ENCODE peak calls at places on chromosomes 11 and 22, in ten cellular contexts. X is AG04450; T is ovary; Z is transverse colon; C is AG04449; O is BE2C; P is GM06990; I is GM10248; A is activated CD8-positive, alpha-beta T cell treated with anti-CD3 and anti-CD28 coated beads for 36 hours; R is cardiac fibroblast. M is an unnamed sample.

GRCh38 chr22:23200896-23201295 is 20.6 kb downstream of the BCR start:
- DNase-seq in Z (no peak), P (no peak), A (no peak), T (no peak), C (no peak), R (no peak), O (no peak), X (no peak), I (no peak), M (no peak)

GRCh38 chr22:39526736-39527171 is 5.8 kb downstream of the RPS19BP1 start:
- DNase-seq in O (no peak), P (no peak), A (peak; percentile 54), X (no peak), R (no peak), Z (no peak), I (no peak), T (no peak), C (no peak), M (no peak)

GRCh38 chr11:117605331-117605730 is 191.7 kb downstream of the DSCAML1 start:
- DNase-seq in I (no peak), T (no peak), R (no peak), O (no peak), Z (no peak), A (no peak), X (no peak), P (no peak), C (no peak), M (no peak)

GRCh38 chr11:62646825-62647608 is 604 bp upstream of the GANAB start:
- DNase-seq in C (no peak), P (no peak), X (no peak), I (no peak), T (no peak), O (no peak), R (no peak), Z (no peak), A (no peak), M (no peak)

GRCh38 chr22:29209624-29209929 is 3.9 kb downstream of the EMID1 start:
- DNase-seq in O (no peak), I (no peak), R (no peak), A (no peak), Z (no peak), C (no peak), P (no peak), T (no peak), X (no peak), M (no peak)

GRCh38 chr11:201936-202335 is 5.3 kb downstream of the BET1L start:
- DNase-seq in T (no peak), P (no peak), X (no peak), I (no peak), R (no peak), A (no peak), O (no peak), Z (no peak), C (no peak), M (no peak)

GRCh38 chr11:2791139-2791520 is 91.3 kb upstream of the KCNQ1OT1 start:
- DNase-seq in X (no peak), A (no peak), R (no peak), Z (peak; percentile 7), T (no peak), P (no peak), O (no peak), C (no peak), I (no peak), M (peak; percentile 65)

GRCh38 chr11:84465040-84465439 is 1162.1 kb downstream of the DLG2 start:
- DNase-seq in R (peak; percentile 13), O (peak; percentile 26), P (no peak), Z (no peak), X (no peak), I (no peak), A (no peak), C (no peak), T (no peak), M (no peak)

GRCh38 chr11:134554106-134554505 is 142.1 kb upstream of the B3GAT1 start:
- DNase-seq in O (no peak), T (no peak), R (no peak), I (no peak), C (no peak), A (no peak), Z (no peak), P (no peak), X (no peak), M (no peak)

GRCh38 chr11:134026655-134027343 is 42.1 kb upstream of the JAM3 start:
- DNase-seq in T (no peak), I (no peak), C (no peak), A (no peak), O (peak; percentile 48), P (no peak), X (no peak), R (no peak), Z (no peak), M (no peak)

GRCh38 chr11:17197431-17197898 is 10.3 kb downstream of the PIK3C2A start:
- DNase-seq in R (peak; percentile 49), O (no peak), T (no peak), C (no peak), X (no peak), Z (no peak), P (no peak), A (no peak), I (no peak), M (no peak)

GRCh38 chr11:102914238-102915043 is 39.7 kb upstream of the MMP12 start:
- DNase-seq in Z (peak; percentile 13), I (no peak), X (peak; percentile 15), A (peak; percentile 15), T (no peak), R (peak; percentile 65), P (no peak), O (no peak), C (no peak), M (no peak)

GRCh38 chr11:85269109-85269508 is 358.0 kb downstream of the DLG2 start:
- DNase-seq in C (no peak), Z (no peak), R (no peak), I (no peak), X (no peak), A (no peak), O (no peak), P (no peak), T (no peak), M (no peak)

DNA sequence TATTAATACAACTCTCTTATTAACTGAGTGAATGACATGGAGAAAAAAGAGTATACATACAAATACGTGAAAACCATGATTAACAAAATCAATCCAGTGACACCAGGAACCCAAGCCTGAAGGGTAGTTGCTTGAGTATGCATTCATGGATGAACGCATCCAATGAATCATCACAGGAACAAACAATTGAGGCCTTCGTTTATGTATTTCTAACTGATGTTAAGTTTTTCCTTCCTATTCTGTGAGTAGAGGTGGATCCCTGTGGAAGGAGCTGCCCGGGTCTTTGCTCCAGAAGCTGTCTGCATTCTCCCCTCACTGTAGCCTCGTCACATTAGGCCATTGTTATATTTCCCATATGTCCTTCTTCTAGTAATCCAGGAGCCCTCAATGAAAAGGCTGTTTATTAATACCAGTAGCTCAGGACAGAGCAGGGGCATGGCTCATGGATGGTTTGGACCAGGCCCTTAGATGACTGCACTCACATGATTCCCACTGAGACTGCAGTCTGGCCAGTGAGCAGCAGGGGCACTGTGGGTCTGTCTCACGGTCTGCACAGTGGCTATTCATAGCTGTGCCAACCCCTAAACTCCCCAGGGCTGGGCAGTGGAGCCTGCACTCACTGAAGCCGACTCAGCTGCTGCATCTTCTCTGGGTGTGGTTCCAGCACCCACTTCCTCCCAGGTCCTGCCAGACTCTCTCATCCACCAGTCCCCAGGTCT is 128.1 kb upstream of the TOP3B start:
- DNase-seq in R (peak; percentile 79), O (peak; percentile 64), P (no peak), T (no peak), X (peak; percentile 26), A (peak; percentile 68), Z (peak; percentile 51), C (no peak), I (peak; percentile 87), M (no peak)
- TF ChIP-seq CTCF in R (peak; percentile 73), O (peak; percentile 59), P (peak; percentile 84), T (no peak), X (peak; percentile 67), A (peak; percentile 60), Z (peak; percentile 27), C (peak; percentile 71), I (peak; percentile 56), M (peak; percentile 70)

GRCh38 chr11:27040302-27041115 is at the start of gene BBOX1:
- DNase-seq in A (no peak), P (no peak), C (no peak), Z (no peak), T (no peak), I (no peak), X (no peak), R (no peak), O (peak; percentile 3), M (no peak)

GRCh38 chr11:27041141-27041869 is 690 bp downstream of the BBOX1 start:
- DNase-seq in O (no peak), P (no peak), Z (no peak), X (no peak), A (no peak), I (no peak), T (no peak), C (no peak), R (peak; percentile 14), M (no peak)

DNA sequence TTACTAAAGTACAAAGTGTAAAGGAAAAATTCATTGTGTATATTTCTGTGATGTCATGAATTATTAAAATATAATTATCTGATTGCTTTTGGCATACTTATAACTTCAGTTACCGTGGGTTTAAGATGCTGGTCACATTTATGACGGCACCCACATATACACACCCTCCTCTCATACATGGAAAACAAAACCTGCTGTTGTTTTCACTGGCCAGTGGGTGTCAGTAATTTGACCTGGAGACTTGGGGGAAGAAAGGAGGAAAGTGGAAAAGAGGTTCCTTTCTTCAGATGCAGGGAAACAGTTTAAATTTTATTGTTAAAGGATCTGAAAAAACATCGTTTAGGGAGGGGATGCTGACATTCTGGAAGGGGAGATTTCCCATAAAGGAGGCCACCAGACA is 742 bp upstream of the BBOX1 start:
- DNase-seq in X (no peak), A (no peak), T (no peak), I (no peak), P (no peak), O (no peak), C (no peak), Z (no peak), R (no peak), M (no peak)
- TF ChIP-seq CTCF in X (peak; percentile 4), A (no peak), T (no peak), I (no peak), P (no peak), O (no peak), C (no peak), Z (no peak), R (no peak), M (no peak)

GRCh38 chr11:36945384-36945783 is 347.3 kb upstream of the RAG2 start:
- DNase-seq in R (peak; percentile 22), A (no peak), I (no peak), X (no peak), C (no peak), T (no peak), Z (no peak), P (no peak), O (no peak), M (no peak)
- TF ChIP-seq CTCF in R (peak; percentile 30), A (peak; percentile 47), I (peak; percentile 43), X (peak; percentile 53), C (peak; percentile 16), T (no peak), Z (peak; percentile 8), P (peak; percentile 53), O (peak; percentile 39), M (peak; percentile 76)

DNA sequence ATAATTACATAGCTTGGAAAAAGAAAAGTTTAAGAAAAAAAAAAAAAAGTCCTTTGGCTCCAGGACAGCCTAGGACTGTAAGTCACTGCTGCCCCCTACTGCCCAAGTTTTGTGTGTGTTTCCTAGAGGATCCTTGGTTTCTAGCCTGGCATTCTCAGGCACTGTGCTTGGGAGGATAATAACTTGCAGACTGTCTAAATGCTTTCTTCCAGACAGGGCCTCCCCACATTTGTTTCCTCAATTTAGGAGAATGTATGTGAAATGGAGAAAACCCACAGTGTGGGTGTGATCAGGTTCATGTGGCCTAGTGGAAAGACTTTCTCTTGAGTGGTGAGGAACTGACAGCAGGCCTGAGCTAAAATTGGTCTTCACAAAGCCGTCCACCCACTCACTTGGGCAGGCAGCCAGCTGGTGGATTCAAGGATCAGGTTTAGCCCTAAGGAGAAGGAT is 191.0 kb downstream of the NAV2 start:
- DNase-seq in I (peak; percentile 47), A (peak; percentile 76), T (peak; percentile 80), C (no peak), X (peak; percentile 64), Z (peak; percentile 82), R (peak; percentile 85), O (peak; percentile 72), P (no peak), M (peak; percentile 81)
- TF ChIP-seq CTCF in I (peak; percentile 67), A (peak; percentile 73), T (no peak), C (peak; percentile 79), X (peak; percentile 87), Z (peak; percentile 78), R (peak; percentile 81), O (peak; percentile 73), P (peak; percentile 75), M (peak; percentile 95)